ENCODE peak calls at places on chromosomes 6 and 20, in four cellular contexts. E is progenitor cell of endocrine pancreas, Y is transverse colon, B is esophagus muscularis mucosa. X is an unnamed sample.
A peak's percentile ranks its signal among the peaks of the same experiment; 100 is the strongest.

GRCh38 chr6:100134703-100135102 is 140.7 kb upstream of the MCHR2 start:
- DNase-seq in E (no peak), Y (no peak), B (no peak), X (no peak)

GRCh38 chr6:52418606-52419005 is 1.5 kb upstream of the EFHC1 start:
- DNase-seq in E (no peak), B (no peak), Y (no peak), X (no peak)

GRCh38 chr20:35264755-35265154 is 13.2 kb downstream of the MMP24OS start:
- DNase-seq in Y (no peak), B (no peak), E (no peak), X (no peak)

GRCh38 chr6:28807682-28808280 is 116.0 kb downstream of the TRIM27 start:
- DNase-seq in Y (no peak), E (no peak), B (no peak), X (peak; percentile 72)

GRCh38 chr20:34001378-34001777 is 7.7 kb downstream of the RALY start:
- DNase-seq in Y (no peak), B (no peak), E (no peak), X (no peak)

GRCh38 chr6:144013486-144013909 is 5.4 kb upstream of the PLAGL1 start:
- DNase-seq in Y (peak; percentile 83), B (no peak), E (peak; percentile 49), X (peak; percentile 74)

GRCh38 chr6:93550551-93551276 is 131.4 kb upstream of the EPHA7 start:
- DNase-seq in Y (no peak), B (no peak), E (no peak), X (no peak)

GRCh38 chr6:131756039-131756438 is 45.2 kb upstream of the CTAGE9 start:
- DNase-seq in E (no peak), Y (no peak), B (no peak), X (no peak)

GRCh38 chr6:96391776-96392175 is 129.8 kb upstream of the UFL1 start:
- DNase-seq in Y (peak; percentile 14), E (no peak), B (no peak), X (peak; percentile 56)

GRCh38 chr6:19697744-19698290 is 139.4 kb upstream of the ID4 start:
- DNase-seq in E (no peak), B (no peak), Y (no peak), X (no peak)

GRCh38 chr6:132391391-132392291 is 9.6 kb downstream of the MOXD1 start:
- DNase-seq in B (no peak), Y (peak; percentile 20), E (no peak), X (no peak)

GRCh38 chr20:39106791-39107190 is 144.6 kb downstream of the DHX35 start:
- DNase-seq in Y (no peak), E (no peak), B (no peak), X (no peak)

GRCh38 chr20:39103305-39103704 is 141.2 kb downstream of the DHX35 start:
- DNase-seq in Y (no peak), E (no peak), B (no peak), X (no peak)

GRCh38 chr20:39107741-39108140 is 145.6 kb downstream of the DHX35 start:
- DNase-seq in E (no peak), Y (no peak), B (no peak), X (no peak)

GRCh38 chr20:39103732-39104131 is 141.6 kb downstream of the DHX35 start:
- DNase-seq in E (no peak), Y (no peak), B (no peak), X (no peak)

DNA sequence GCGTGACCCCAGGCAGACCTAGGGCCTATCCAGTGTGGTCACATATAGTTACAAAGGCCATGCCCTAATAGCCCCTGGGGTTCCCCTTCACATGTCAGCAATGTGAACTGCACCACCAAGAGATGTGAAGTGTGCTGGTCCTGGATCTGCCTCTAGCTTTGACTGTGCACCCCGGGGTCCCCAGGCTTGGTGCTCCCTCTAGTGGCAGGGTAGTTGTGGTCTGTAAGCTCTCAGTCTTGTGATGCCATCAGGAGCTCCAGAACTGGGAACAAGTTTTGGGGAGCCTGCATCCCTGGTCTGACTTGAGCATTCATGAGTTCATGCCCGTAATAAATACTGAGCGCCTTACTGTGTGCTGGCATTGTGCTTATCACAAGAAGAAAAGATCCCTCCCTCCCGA is 143.4 kb downstream of the DHX35 start:
- DNase-seq in Y (no peak), E (no peak), B (no peak), X (no peak)
- TF ChIP-seq CTCF in Y (no peak), E (no peak), B (no peak), X (no peak)

GRCh38 chr6:160036790-160037206 is 67.9 kb downstream of the IGF2R start:
- DNase-seq in Y (no peak), E (no peak), B (peak; percentile 91), X (no peak)

GRCh38 chr6:160035241-160035640 is 66.4 kb downstream of the IGF2R start:
- DNase-seq in B (peak; percentile 50), Y (no peak), E (no peak), X (no peak)

GRCh38 chr6:160034346-160034930 is 65.6 kb downstream of the IGF2R start:
- DNase-seq in E (no peak), Y (no peak), B (peak; percentile 47), X (no peak)

GRCh38 chr6:160035693-160036330 is 66.9 kb downstream of the IGF2R start:
- DNase-seq in Y (no peak), E (no peak), B (peak; percentile 79), X (no peak)

GRCh38 chr6:160036331-160036695 is 67.4 kb downstream of the IGF2R start:
- DNase-seq in B (peak; percentile 68), Y (no peak), E (no peak), X (no peak)
- TF ChIP-seq CTCF in B (no peak), Y (no peak), E (no peak), X (no peak)

GRCh38 chr6:90578894-90579549 is 7.8 kb downstream of the MAP3K7 start:
- DNase-seq in B (no peak), E (no peak), Y (no peak), X (no peak)

GRCh38 chr6:90575267-90575666 is 11.6 kb downstream of the MAP3K7 start:
- DNase-seq in B (no peak), E (no peak), Y (no peak), X (no peak)

GRCh38 chr6:90573624-90574023 is 13.2 kb downstream of the MAP3K7 start:
- DNase-seq in Y (no peak), E (no peak), B (no peak), X (no peak)

GRCh38 chr6:90569223-90569622 is 17.6 kb downstream of the MAP3K7 start:
- DNase-seq in Y (no peak), B (no peak), E (no peak), X (no peak)

DNA sequence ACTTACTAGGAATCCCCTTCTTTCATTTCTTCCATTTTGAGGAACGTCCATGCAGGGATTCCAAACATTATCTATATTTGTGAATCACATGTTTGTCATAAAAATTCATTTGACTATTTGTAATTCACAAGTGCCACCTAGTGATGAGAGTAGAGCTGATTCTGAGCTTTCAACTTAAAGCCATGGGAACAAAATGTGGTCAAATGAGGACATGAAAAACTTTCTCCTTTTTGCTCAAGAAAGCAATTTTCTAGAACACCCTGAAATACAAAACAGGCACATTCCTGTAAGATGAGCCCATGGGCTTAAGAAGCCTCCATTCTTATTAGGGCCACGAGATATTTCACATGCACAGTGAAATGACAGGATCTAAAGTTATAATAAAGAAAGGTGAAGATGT is 12.3 kb downstream of the MAP3K7 start:
- DNase-seq in B (no peak), Y (no peak), E (no peak), X (no peak)
- TF ChIP-seq CTCF in B (no peak), Y (no peak), E (no peak), X (no peak)

GRCh38 chr6:115468272-115469005 is 592.3 kb downstream of the FRK start:
- DNase-seq in E (no peak), B (no peak), Y (no peak), X (no peak)
- TF ChIP-seq CTCF in E (no peak), B (no peak), Y (no peak), X (no peak)

DNA sequence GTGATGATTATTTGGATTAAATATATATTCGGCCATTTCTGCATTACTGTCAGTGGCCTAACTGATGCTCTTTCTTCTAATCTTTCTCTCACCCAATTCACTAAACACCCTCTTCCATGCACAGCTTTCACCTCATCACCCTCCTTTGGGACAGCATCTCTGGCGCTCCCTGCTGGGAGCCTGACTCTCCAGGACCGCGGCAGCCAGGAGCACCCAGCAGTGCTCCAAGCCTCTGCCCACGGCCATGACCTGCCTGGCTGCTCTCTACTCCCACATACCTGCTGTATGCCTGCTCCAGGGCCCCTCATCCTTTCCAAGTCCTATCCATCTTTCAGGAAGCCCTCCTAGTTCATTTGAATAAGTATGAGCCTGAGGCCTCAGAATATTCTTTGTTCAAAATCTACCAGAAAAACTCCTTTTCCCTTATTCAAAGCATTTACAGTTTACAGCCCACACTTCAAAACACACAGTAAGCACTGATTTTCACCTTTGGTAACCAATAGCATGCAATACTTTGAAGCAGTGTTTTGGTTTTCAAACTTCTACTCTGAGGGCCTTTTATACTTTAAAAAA is 15.2 kb downstream of the CTCFL start:
- DNase-seq in B (no peak), Y (peak; percentile 29), E (no peak), X (peak; percentile 48)
- TF ChIP-seq CTCF in B (peak; percentile 37), Y (no peak), E (peak; percentile 46), X (peak; percentile 27)

DNA sequence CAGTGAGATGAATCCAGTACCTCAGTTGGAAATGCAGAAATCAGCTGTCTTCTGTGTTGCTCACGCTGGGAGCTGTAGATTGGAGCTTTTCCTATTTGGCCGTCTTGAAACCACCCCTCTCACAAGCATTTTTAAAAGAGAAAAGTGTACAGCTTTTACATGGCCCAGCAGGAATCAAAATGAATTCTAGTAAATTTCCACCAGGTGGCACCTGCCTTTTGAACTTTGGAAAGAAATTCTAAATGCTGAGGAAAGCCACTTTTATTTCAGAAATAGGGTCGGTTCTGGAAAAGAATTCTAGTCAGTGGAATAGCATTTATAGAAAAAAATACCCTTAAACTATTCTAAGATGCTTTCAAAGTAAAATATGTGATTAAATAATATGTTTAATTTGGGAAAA is 647.8 kb downstream of the CD109 start:
- DNase-seq in Y (no peak), B (no peak), E (no peak), X (no peak)
- TF ChIP-seq CTCF in Y (no peak), B (peak; percentile 32), E (peak; percentile 41), X (no peak)

DNA sequence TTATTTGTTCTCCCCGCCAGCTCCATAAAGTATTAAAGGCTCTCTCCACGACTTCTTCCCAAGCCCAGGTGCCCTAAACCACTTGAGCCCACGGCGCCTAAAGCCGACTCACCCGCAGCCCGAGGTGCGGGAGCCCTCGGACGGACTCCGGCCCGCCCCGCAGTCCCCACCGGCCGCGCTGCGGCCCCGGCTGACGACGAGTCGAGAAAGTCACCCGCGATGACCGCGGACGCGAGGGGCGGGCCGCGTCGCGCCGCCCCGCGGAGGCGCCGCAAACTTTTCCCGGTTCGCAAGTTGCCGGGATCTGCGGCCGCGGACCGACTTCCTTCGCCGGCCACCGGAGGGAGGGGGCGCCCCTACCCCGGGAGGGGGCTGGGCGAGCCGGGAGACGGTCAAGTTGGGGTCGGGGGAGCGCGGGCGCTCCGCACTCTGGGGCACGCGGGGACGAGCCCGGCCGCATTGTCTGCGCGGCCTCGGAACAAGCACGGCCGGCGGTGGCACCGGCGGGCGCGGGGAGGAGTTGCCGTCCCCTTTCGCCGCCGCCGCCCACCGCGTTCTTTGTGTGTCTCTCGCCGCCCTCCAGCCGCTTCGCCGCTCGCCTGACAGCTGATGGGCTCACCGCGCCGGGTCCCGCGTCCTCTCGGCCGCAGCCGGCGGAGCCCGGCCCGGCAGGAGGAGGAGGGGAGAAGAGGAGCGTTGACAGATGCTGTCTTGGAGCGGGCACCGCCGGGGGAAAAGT is 131.5 kb downstream of the OGFRL1 start:
- DNase-seq in E (peak; percentile 46), Y (peak; percentile 13), B (no peak), X (peak; percentile 72)
- TF ChIP-seq CTCF in E (peak; percentile 46), Y (no peak), B (peak; percentile 46), X (no peak)

X was measured in nephron progenitor cell.